ENCODE peak calls at places on chromosomes 4 and X, in four cellular contexts. Z, N, W and H are unnamed samples.

GRCh38 chr4:151573945-151574344 is 165.0 kb downstream of the FHIP1A start:
- DNase-seq in Z (no peak), N (peak; percentile 46), W (no peak), H (no peak)

GRCh38 chr4:102429553-102429952 is 71.6 kb upstream of the NFKB1 start:
- DNase-seq in Z (no peak), N (peak; percentile 92), W (peak; percentile 70), H (peak; percentile 31)

GRCh38 chr4:148211533-148211932 is 230.7 kb downstream of the NR3C2 start:
- DNase-seq in Z (no peak), N (no peak), W (no peak), H (no peak)

GRCh38 chr4:5783486-5783885 is 72.5 kb downstream of the EVC start:
- DNase-seq in Z (no peak), N (no peak), W (no peak), H (no peak)

GRCh38 chrX:30812326-30812725 is 76.7 kb downstream of the TAB3 start:
- DNase-seq in Z (no peak), N (no peak), W (no peak), H (no peak)

GRCh38 chr4:89161841-89162240 is 50.5 kb downstream of the TIGD2 start:
- DNase-seq in Z (no peak), N (no peak), W (no peak), H (no peak)

GRCh38 chr4:40990202-40990898 is 224.0 kb downstream of the APBB2 start:
- DNase-seq in Z (no peak), N (peak; percentile 96), W (peak; percentile 87), H (peak; percentile 74)

GRCh38 chr4:84547211-84547610 is 35.7 kb upstream of the CDS1 start:
- DNase-seq in Z (no peak), N (no peak), W (peak; percentile 11), H (no peak)

GRCh38 chr4:82718067-82718935 is 80.3 kb downstream of the SCD5 start:
- DNase-seq in Z (no peak), N (no peak), W (peak; percentile 24), H (no peak)

GRCh38 chr4:38670939-38671593 is 7.1 kb downstream of the KLF3 start:
- DNase-seq in Z (no peak), N (peak; percentile 31), W (no peak), H (no peak)

GRCh38 chrX:56563231-56564116 is at the start of gene UBQLN2:
- DNase-seq in Z (peak; percentile 32), N (peak; percentile 74), W (peak; percentile 78), H (peak; percentile 29)

GRCh38 chr4:91914176-91914804 is 389.5 kb upstream of the GRID2 start:
- DNase-seq in Z (no peak), N (no peak), W (no peak), H (no peak)

GRCh38 chr4:87717276-87718031 is 67.4 kb downstream of the DMP1 start:
- DNase-seq in Z (no peak), N (no peak), W (no peak), H (no peak)